ENCODE peak calls at places on chromosomes 7 and 10, in seven cellular contexts. Z is CD4-positive, alpha-beta T cell; W is sigmoid colon; H is cardiac fibroblast; S is AG04450; Q is fibroblast of lung; R is mammary epithelial cell. A is an unnamed sample.

GRCh38 chr10:15585303-15585715 is 134.4 kb downstream of the ITGA8 start:
- DNase-seq in Z (no peak), W (no peak), H (peak), S (no peak), Q (peak), R (peak), A (peak)

GRCh38 chr10:104336829-104337526 is 1.3 kb downstream of the ITPRIP start:
- DNase-seq in Z (no peak), W (peak), H (peak), S (no peak), Q (peak), R (peak), A (no peak)

GRCh38 chr10:8873310-8873709 is 818.8 kb downstream of the GATA3 start:
- DNase-seq in Z (no peak), W (no peak), H (no peak), S (no peak), Q (peak), R (peak), A (peak)

GRCh38 chr7:83040454-83040853 is 122.2 kb downstream of the PCLO start:
- DNase-seq in Z (no peak), W (no peak), H (no peak), S (no peak), Q (no peak), R (no peak), A (no peak)

GRCh38 chr7:142796501-142797341 is 26.0 kb downstream of the PRSS2 start:
- DNase-seq in Z (peak), W (no peak), H (no peak), S (no peak), Q (peak), R (no peak), A (no peak)

GRCh38 chr7:103297837-103298179 is 573 bp downstream of the PMPCB start:
- DNase-seq in Z (no peak), W (no peak), H (no peak), S (no peak), Q (no peak), R (no peak), A (no peak)

GRCh38 chr10:42781893-42782445 is 626 bp upstream of the BMS1 start:
- DNase-seq in Z (no peak), W (no peak), H (peak), S (no peak), Q (peak), R (no peak), A (no peak)

GRCh38 chr7:124724079-124724478 is 41.5 kb downstream of the GPR37 start:
- DNase-seq in Z (no peak), W (no peak), H (no peak), S (no peak), Q (no peak), R (no peak), A (no peak)

GRCh38 chr7:36591643-36592042 is 132.7 kb downstream of the AOAH start:
- DNase-seq in Z (no peak), W (no peak), H (no peak), S (no peak), Q (no peak), R (no peak), A (no peak)

GRCh38 chr7:117399820-117400422 is 27.4 kb downstream of the ASZ1 start:
- DNase-seq in Z (no peak), W (no peak), H (peak), S (no peak), Q (no peak), R (no peak), A (peak)

GRCh38 chr7:63028376-63029206 is 970.1 kb upstream of the ZNF722 start:
- DNase-seq in Z (no peak), W (no peak), H (no peak), S (no peak), Q (no peak), R (no peak), A (no peak)
- TF ChIP-seq CTCF in Z (no peak), W (no peak), H (no peak), S (no peak), Q (no peak), R (no peak), A (no peak)

DNA sequence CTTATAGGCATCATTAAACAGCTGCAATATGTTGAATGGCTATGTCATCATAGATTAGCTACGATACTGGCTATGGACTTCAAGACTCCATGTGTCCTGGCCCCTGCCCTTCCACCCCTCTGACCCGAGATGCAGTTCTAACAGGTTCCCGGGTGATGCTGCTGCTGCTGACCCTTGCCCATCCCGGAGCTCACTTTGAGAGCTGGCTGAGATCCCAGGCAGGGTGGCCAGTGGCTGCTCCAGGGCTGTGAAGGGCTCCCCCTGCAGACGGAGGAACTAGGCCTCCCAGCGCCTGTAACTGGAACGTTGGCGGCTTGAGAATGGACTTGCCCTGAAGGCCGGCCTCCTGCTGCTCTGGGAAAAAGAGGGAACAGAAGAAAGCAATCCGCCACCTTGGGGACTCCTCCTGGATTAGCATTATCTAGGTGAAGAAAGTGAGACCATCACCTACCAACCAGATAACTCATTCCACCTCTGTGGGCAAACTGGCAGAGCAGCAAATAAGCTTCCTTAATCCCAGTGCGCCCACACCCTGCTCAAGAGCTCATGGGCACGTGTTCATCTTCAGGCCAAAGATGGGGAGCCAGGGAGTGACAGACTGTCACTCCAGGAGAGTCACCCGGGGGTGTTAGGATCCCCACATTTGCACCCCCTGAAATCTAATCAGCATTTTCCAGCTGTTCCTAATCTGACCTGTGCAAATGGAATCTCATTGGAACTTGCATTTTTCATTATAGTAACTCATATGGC is 56.8 kb downstream of the PARP12 start:
- DNase-seq in Z (no peak), W (peak), H (peak), S (no peak), Q (peak), R (no peak), A (no peak)
- TF ChIP-seq CTCF in Z (no peak), W (no peak), H (peak), S (peak), Q (no peak), R (no peak), A (no peak)

DNA sequence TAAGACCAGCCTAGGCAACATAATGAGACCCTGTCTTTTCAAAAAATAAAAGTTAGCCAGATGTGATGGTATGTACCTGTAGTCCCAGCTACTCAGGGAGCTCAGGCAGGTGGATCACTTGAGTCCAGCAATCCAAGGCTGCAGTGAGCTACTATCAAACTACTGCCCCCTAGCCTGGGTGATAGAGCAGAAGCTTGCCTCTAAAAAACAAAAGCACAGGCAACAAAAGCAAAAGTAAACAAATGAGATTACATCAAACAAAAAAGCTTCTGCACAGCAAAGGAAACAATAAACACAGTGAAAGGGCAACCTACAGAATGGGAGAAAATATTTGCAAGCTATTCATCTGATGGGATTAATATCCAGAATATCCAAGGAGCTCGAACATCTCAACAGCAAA is 65.4 kb downstream of the FANK1 start:
- DNase-seq in Z (no peak), W (no peak), H (no peak), S (no peak), Q (no peak), R (no peak), A (no peak)
- TF ChIP-seq CTCF in Z (no peak), W (no peak), H (no peak), S (no peak), Q (no peak), R (peak), A (no peak)

GRCh38 chr7:29087840-29088169 is 58.5 kb downstream of the CPVL start:
- DNase-seq in Z (no peak), W (no peak), H (no peak), S (no peak), Q (no peak), R (no peak), A (no peak)

GRCh38 chr7:29091121-29091601 is 55.2 kb downstream of the CPVL start:
- DNase-seq in Z (no peak), W (no peak), H (peak), S (no peak), Q (no peak), R (no peak), A (no peak)

GRCh38 chr7:29086545-29086944 is 59.8 kb downstream of the CPVL start:
- DNase-seq in Z (no peak), W (no peak), H (no peak), S (no peak), Q (no peak), R (no peak), A (no peak)

GRCh38 chr7:29095666-29096560 is 50.4 kb downstream of the CPVL start:
- DNase-seq in Z (no peak), W (no peak), H (peak), S (no peak), Q (no peak), R (peak), A (no peak)

GRCh38 chr7:29091722-29092121 is 54.6 kb downstream of the CPVL start:
- DNase-seq in Z (no peak), W (no peak), H (peak), S (no peak), Q (no peak), R (peak), A (no peak)
- TF ChIP-seq CTCF in Z (peak), W (no peak), H (no peak), S (no peak), Q (no peak), R (peak), A (no peak)

GRCh38 chr7:99275496-99275895 is 2.9 kb downstream of the MYH16 start:
- DNase-seq in Z (no peak), W (no peak), H (no peak), S (no peak), Q (no peak), R (no peak), A (no peak)

GRCh38 chr7:99267530-99268360 is 4.9 kb upstream of the MYH16 start:
- DNase-seq in Z (no peak), W (no peak), H (peak), S (peak), Q (peak), R (peak), A (peak)

GRCh38 chr7:99272476-99273045 is at the start of gene MYH16:
- DNase-seq in Z (no peak), W (no peak), H (no peak), S (no peak), Q (peak), R (peak), A (peak)

GRCh38 chr7:99268361-99268908 is 4.2 kb upstream of the MYH16 start:
- DNase-seq in Z (no peak), W (no peak), H (no peak), S (no peak), Q (no peak), R (no peak), A (no peak)

DNA sequence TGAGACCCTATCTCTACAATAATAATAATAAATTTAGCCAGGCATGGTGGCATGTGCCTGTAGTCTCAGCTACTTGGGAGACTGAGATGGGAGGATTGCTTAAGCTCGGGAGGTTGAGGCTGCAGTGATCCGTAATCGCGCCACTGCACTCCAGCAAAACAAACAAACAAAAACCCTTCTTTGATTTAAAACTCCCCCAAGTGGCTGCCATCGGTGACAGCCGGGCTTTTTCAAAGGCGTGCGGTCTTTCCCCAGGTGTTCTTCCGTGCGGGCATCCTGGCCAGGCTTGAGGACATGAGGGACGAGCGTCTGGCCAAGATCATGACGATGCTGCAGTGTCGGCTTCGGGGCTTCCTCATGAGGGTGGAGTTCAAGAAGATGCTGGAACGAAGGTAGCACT is 1.9 kb upstream of the MYH16 start:
- DNase-seq in Z (no peak), W (no peak), H (no peak), S (no peak), Q (no peak), R (no peak), A (no peak)
- TF ChIP-seq CTCF in Z (no peak), W (no peak), H (no peak), S (no peak), Q (no peak), R (no peak), A (no peak)

GRCh38 chr10:72375585-72375984 is 20.9 kb upstream of the DNAJB12 start:
- DNase-seq in Z (no peak), W (no peak), H (peak), S (no peak), Q (no peak), R (no peak), A (no peak)
- TF ChIP-seq CTCF in Z (no peak), W (no peak), H (peak), S (peak), Q (no peak), R (peak), A (no peak)

DNA sequence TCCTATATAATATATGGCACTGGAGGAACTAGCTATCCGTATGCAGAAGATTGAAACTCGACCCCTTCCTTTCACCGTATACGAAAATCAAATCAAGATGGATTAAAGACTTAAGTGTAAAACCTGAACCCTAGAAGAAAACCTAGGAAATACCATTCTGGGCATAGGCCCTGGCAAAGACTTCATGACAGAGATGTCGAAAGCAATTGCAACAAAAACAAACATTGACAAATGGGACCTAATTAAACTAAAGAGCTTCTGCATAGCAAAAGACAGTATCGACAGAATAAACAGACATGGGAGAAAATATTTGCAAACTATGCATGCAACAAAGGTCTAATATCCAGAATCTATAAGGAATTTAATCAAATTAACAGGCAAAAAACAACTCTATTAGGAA is 61.4 kb upstream of the HDAC9 start:
- DNase-seq in Z (no peak), W (no peak), H (no peak), S (no peak), Q (no peak), R (no peak), A (no peak)
- TF ChIP-seq CTCF in Z (no peak), W (no peak), H (no peak), S (no peak), Q (no peak), R (no peak), A (no peak)

A was measured in RWPE1.